ENCODE peak calls at places on chromosomes 12 and 14, in four cellular contexts. T, Q, W and V are unnamed samples.

GRCh38 chr12:61993734-61994345 is 266.4 kb upstream of the USP15 start:
- DNase-seq in Q (peak; percentile 20), T (no peak), W (peak; percentile 10), V (no peak)

GRCh38 chr12:4434721-4435425 is 10.7 kb downstream of the FGF6 start:
- DNase-seq in Q (no peak), W (no peak), T (no peak), V (no peak)

GRCh38 chr14:81655423-81656314 is 122.0 kb upstream of the SEL1L start:
- DNase-seq in T (no peak), Q (no peak), W (no peak), V (no peak)

GRCh38 chr12:110794623-110795280 is 52.0 kb upstream of the CCDC63 start:
- DNase-seq in W (peak; percentile 29), T (peak; percentile 42), Q (no peak), V (no peak)

GRCh38 chr12:105053116-105053572 is 31.1 kb downstream of the ALDH1L2 start:
- DNase-seq in T (peak; percentile 86), W (peak; percentile 86), Q (peak; percentile 60), V (peak; percentile 37)

GRCh38 chr14:61229475-61229888 is 51.7 kb downstream of the TMEM30B start:
- DNase-seq in W (no peak), Q (no peak), T (peak; percentile 46), V (no peak)

GRCh38 chr12:24561411-24561871 is 387.5 kb downstream of the BCAT1 start:
- DNase-seq in W (peak; percentile 24), T (no peak), Q (no peak), V (peak; percentile 26)

GRCh38 chr12:29030006-29030405 is 119.1 kb upstream of the FAR2 start:
- DNase-seq in T (no peak), W (no peak), Q (no peak), V (no peak)

GRCh38 chr12:110776410-110776809 is 33.7 kb upstream of the PPP1CC start:
- DNase-seq in T (no peak), Q (no peak), W (no peak), V (peak; percentile 74)

GRCh38 chr12:120283318-120283717 is 8.4 kb downstream of the RNU4-2 start:
- DNase-seq in Q (no peak), W (peak; percentile 29), T (no peak), V (no peak)

GRCh38 chr14:101843038-101843437 is 81.5 kb downstream of the PPP2R5C start:
- DNase-seq in W (no peak), Q (no peak), T (no peak), V (no peak)

GRCh38 chr14:73245401-73246325 is 8.4 kb downstream of the PAPLN start:
- DNase-seq in Q (peak; percentile 51), W (peak; percentile 51), T (peak; percentile 62), V (peak; percentile 75)

GRCh38 chr12:3236345-3237153 is 159.4 kb downstream of the TSPAN9 start:
- DNase-seq in W (peak; percentile 57), Q (peak; percentile 81), T (no peak), V (no peak)

GRCh38 chr14:59159169-59159568 is 29.3 kb upstream of the DAAM1 start:
- DNase-seq in T (no peak), W (no peak), Q (no peak), V (no peak)

GRCh38 chr12:103800252-103800771 is 40.7 kb downstream of the NT5DC3 start:
- DNase-seq in T (peak; percentile 68), Q (no peak), W (peak; percentile 80), V (no peak)

GRCh38 chr12:121184984-121185894 is 24.7 kb upstream of the P2RX4 start:
- DNase-seq in T (no peak), W (no peak), Q (no peak), V (no peak)

GRCh38 chr12:4829161-4829792 is 80.4 kb upstream of the KCNA1 start:
- DNase-seq in T (no peak), W (no peak), Q (no peak), V (peak; percentile 80)

GRCh38 chr14:93824518-93825234 is 36.4 kb upstream of the PRIMA1 start:
- DNase-seq in Q (no peak), W (no peak), T (no peak), V (no peak)

GRCh38 chr12:15486859-15487258 is 164.6 kb downstream of the PTPRO start:
- DNase-seq in T (no peak), Q (no peak), W (no peak), V (no peak)

GRCh38 chr12:121264951-121265350 is 31.6 kb downstream of the CAMKK2 start:
- DNase-seq in T (no peak), Q (no peak), W (no peak), V (no peak)

GRCh38 chr12:47408171-47408871 is 297.5 kb downstream of the RPAP3 start:
- DNase-seq in T (no peak), Q (peak; percentile 26), W (no peak), V (peak; percentile 35)

GRCh38 chr12:123660328-123660727 is 10.6 kb upstream of the TCTN2 start:
- DNase-seq in W (peak; percentile 90), Q (peak; percentile 95), T (no peak), V (no peak)

GRCh38 chr14:66444271-66444987 is 41.7 kb upstream of the CCDC196 start:
- DNase-seq in T (no peak), Q (no peak), W (peak; percentile 7), V (no peak)

GRCh38 chr12:10243803-10244520 is 31.3 kb downstream of the GABARAPL1 start:
- DNase-seq in Q (no peak), W (no peak), T (no peak), V (peak; percentile 40)

GRCh38 chr14:37253905-37254304 is 56.2 kb downstream of the MIPOL1 start:
- DNase-seq in Q (peak; percentile 22), T (no peak), W (peak; percentile 83), V (no peak)

GRCh38 chr14:51677276-51677675 is 25.6 kb downstream of the FRMD6 start:
- DNase-seq in T (no peak), Q (no peak), W (peak; percentile 58), V (no peak)

GRCh38 chr14:66140213-66140918 is 345.8 kb upstream of the CCDC196 start:
- DNase-seq in T (no peak), W (no peak), Q (no peak), V (peak; percentile 45)

GRCh38 chr12:68970951-68971350 is 38.0 kb upstream of the CPM start:
- DNase-seq in Q (peak; percentile 13), T (no peak), W (no peak), V (no peak)

GRCh38 chr12:128968668-128969067 is 115.4 kb downstream of the GLT1D1 start:
- DNase-seq in T (no peak), Q (no peak), W (no peak), V (no peak)

GRCh38 chr12:127459166-127459565 is 807.8 kb upstream of the TMEM132C start:
- DNase-seq in T (no peak), W (no peak), Q (no peak), V (no peak)

GRCh38 chr12:103647267-103647666 is 60.2 kb downstream of the STAB2 start:
- DNase-seq in T (no peak), W (peak; percentile 73), Q (peak; percentile 32), V (no peak)

GRCh38 chr14:91416744-91417133 is 881 bp downstream of the CCDC88C start:
- DNase-seq in T (peak; percentile 47), Q (peak; percentile 21), W (no peak), V (no peak)

GRCh38 chr12:25013061-25013460 is 64.2 kb upstream of the BCAT1 start:
- DNase-seq in W (no peak), T (no peak), Q (no peak), V (no peak)

GRCh38 chr14:21997300-21997699 is 323.7 kb upstream of the OR4E1 start:
- DNase-seq in W (no peak), Q (peak; percentile 11), T (no peak), V (no peak)
- TF ChIP-seq CTCF in W (peak; percentile 6), Q (no peak), T (no peak), V (no peak)

GRCh38 chr12:73964641-73965040 is 573.0 kb upstream of the ATXN7L3B start:
- DNase-seq in W (no peak), T (no peak), Q (no peak), V (no peak)
- TF ChIP-seq CTCF in W (no peak), T (no peak), Q (no peak), V (no peak)

GRCh38 chr12:115897718-115898117 is 379.8 kb downstream of the MED13L start:
- DNase-seq in T (no peak), Q (no peak), W (no peak), V (no peak)

GRCh38 chr12:115891551-115891950 is 385.9 kb downstream of the MED13L start:
- DNase-seq in Q (no peak), W (no peak), T (no peak), V (no peak)

GRCh38 chr12:115898670-115899069 is 378.8 kb downstream of the MED13L start:
- DNase-seq in T (no peak), Q (no peak), W (no peak), V (no peak)

DNA sequence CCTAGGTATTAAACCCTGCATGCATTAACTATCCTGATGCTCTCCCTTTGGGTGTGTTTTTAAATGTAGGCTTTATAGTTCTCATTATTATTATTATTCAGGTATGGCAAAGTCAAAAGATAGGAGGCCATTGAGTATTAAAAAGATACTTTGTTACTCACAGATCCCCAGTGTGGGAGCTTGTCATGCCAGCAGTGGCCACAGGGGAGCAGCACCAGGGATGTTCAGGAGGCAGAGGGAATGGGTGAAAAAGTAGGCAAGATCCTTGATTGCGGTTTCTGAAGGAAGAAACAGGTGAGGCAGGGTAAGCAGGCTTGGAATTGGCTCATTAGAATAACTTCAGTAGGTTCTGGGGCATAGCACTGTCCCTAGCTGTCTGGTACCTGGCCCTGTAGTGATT is 382.2 kb downstream of the MED13L start:
- DNase-seq in W (no peak), Q (no peak), T (no peak), V (no peak)
- TF ChIP-seq CTCF in W (peak; percentile 47), Q (peak; percentile 17), T (no peak), V (peak; percentile 38)

GRCh38 chr12:93316623-93316971 is 61.1 kb upstream of the NUDT4 start:
- DNase-seq in Q (no peak), W (no peak), T (no peak), V (no peak)
- TF ChIP-seq CTCF in Q (no peak), W (no peak), T (no peak), V (no peak)

DNA sequence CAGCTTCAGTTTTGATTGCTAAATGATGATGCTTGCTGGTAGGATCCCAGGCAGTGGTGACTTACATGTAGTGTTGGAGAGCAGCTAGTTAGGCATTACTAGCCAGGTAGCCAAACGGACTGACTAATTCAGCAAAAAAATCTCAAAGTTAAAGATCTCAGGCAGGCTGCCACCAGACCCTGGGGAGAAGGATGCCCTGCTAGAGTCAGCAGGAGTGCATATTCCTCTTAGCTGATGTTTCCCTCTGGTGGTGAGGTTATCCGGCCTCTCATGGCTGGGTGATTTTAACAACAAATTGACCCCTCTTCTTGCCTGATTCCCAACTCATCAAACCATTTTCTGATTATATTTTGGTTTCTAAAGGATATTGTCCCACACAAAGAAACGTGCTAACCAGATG is 2.8 kb downstream of the EFS start:
- DNase-seq in W (no peak), Q (no peak), T (no peak), V (no peak)
- TF ChIP-seq CTCF in W (peak; percentile 13), Q (no peak), T (no peak), V (no peak)

DNA sequence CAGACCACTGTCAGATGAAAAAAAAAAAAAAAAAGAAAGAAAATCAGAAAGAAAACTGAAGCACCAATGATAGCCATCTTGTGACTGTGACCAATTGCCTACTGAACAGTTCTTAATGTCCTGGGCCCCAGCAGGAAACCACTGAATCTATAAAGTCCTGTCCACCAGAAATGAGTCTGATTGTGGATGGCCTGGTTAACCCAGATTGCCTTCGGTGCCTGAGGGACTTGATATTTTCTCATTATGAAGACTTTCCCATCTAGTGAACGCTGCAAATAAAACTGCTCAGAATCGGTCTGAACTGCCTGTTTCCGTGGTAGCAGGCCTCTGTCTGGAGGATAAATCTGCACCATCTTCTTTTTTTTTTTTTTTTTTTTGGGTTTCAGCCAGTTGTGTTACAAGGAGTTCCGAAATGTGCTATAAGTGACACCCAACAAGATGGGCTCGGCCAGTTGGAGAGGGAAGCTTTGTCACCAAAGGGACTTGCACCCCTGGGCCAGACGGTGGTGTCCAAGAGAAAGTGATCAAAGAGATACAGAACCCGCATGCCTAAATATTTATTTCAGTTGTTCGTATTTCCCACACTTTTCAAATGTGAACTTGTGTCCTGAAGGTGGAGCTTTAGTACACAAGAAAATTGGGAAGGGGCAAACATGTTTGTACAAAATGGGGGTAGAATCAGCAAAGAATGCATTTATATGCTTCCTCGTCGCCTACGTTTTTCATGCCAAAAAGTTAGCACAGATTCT is 3.0 kb upstream of the PLXNC1 start:
- DNase-seq in Q (no peak), W (peak; percentile 74), T (no peak), V (peak; percentile 45)
- TF ChIP-seq CTCF in Q (peak; percentile 10), W (peak; percentile 53), T (no peak), V (peak; percentile 38)